ENCODE peak calls at places on chromosome 10, in six cellular contexts. L is GM12891, T is GM20000, N is activated T-cell treated with anti-CD3 and anti-CD28 coated beads for 1 hour, P is T47D, E is glutamatergic neuron. J is an unnamed sample.

GRCh38 chr10:110391541-110391940 is 86.8 kb upstream of the SMNDC1 start:
- DNase-seq in L (no peak), T (no peak), N (no peak), P (no peak), E (no peak), J (no peak)

GRCh38 chr10:127880557-127880956 is 12.2 kb downstream of the CLRN3 start:
- DNase-seq in L (no peak), T (no peak), N (no peak), P (no peak), E (no peak), J (no peak)

GRCh38 chr10:35433851-35434426 is 97.6 kb downstream of the CCNY start:
- DNase-seq in L (no peak), T (no peak), N (no peak), P (no peak), E (no peak), J (no peak)

GRCh38 chr10:124619195-124619594 is 125.0 kb downstream of the FAM53B start:
- DNase-seq in L (no peak), T (no peak), N (no peak), P (peak; percentile 23), E (no peak), J (no peak)

GRCh38 chr10:30434273-30435067 is 486 bp downstream of the MAP3K8 start:
- DNase-seq in L (peak; percentile 50), T (peak; percentile 81), N (peak; percentile 27), P (no peak), E (peak; percentile 62), J (peak; percentile 89)

GRCh38 chr10:6006991-6007390 is 29.6 kb upstream of the IL15RA start:
- DNase-seq in L (no peak), T (no peak), N (no peak), P (no peak), E (no peak), J (no peak)

GRCh38 chr10:131790021-131790420 is 110.8 kb upstream of the PPP2R2D start:
- DNase-seq in L (no peak), T (no peak), N (no peak), P (no peak), E (no peak), J (no peak)

GRCh38 chr10:86658261-86658741 is 4.0 kb downstream of the OPN4 start:
- DNase-seq in L (no peak), T (no peak), N (no peak), P (no peak), E (no peak), J (no peak)

GRCh38 chr10:50506861-50507573 is 116.7 kb downstream of the SGMS1 start:
- DNase-seq in L (no peak), T (no peak), N (no peak), P (no peak), E (no peak), J (peak; percentile 9)

GRCh38 chr10:48772059-48772458 is 87.4 kb downstream of the WDFY4 start:
- DNase-seq in L (no peak), T (no peak), N (no peak), P (no peak), E (no peak), J (no peak)

GRCh38 chr10:33015798-33016547 is 57.9 kb upstream of the ITGB1 start:
- DNase-seq in L (no peak), T (no peak), N (no peak), P (no peak), E (no peak), J (no peak)

GRCh38 chr10:124697837-124698559 is 46.2 kb downstream of the FAM53B start:
- DNase-seq in L (no peak), T (peak; percentile 49), N (no peak), P (no peak), E (no peak), J (no peak)

GRCh38 chr10:114024876-114025609 is 18.6 kb upstream of the ADRB1 start:
- DNase-seq in L (no peak), T (peak; percentile 67), N (no peak), P (no peak), E (no peak), J (no peak)

GRCh38 chr10:95474228-95475002 is 86.8 kb downstream of the SORBS1 start:
- DNase-seq in L (no peak), T (no peak), N (no peak), P (no peak), E (no peak), J (no peak)

J was measured in retina.